ENCODE peak calls at places on chromosome 4, in ten cellular contexts. B is stimulated activated CD8-positive, alpha-beta memory T cell treated with anti-CD3 and anti-CD28 coated beads, Interleukin-15, amount 100 ng/mL, for 24 hours; C is CD8-positive, alpha-beta T cell; I is GM13977; L is NCI-H2081; N is SW480; S is epithelial cell of prostate; R is NCI-H345; F is NCI-H1092; M is GDM1. K is an unnamed sample.

GRCh38 chr4:38315296-38315695 is 348.7 kb upstream of the KLF3 start:
- DNase-seq in M (no peak), I (no peak), C (no peak), S (no peak), B (no peak), N (no peak), R (no peak), F (no peak), L (no peak), K (no peak)

GRCh38 chr4:96698891-96699290 is 859.0 kb downstream of the PDHA2 start:
- DNase-seq in L (no peak), S (no peak), N (no peak), F (no peak), R (no peak), B (no peak), I (no peak), C (no peak), M (no peak), K (no peak)

GRCh38 chr4:153655928-153656327 is 28.2 kb upstream of the TLR2 start:
- DNase-seq in M (no peak), F (no peak), C (no peak), S (no peak), B (no peak), R (no peak), I (no peak), L (no peak), N (no peak), K (no peak)

GRCh38 chr4:75429208-75429607 is 85.0 kb downstream of the RCHY1 start:
- DNase-seq in F (no peak), L (no peak), N (no peak), I (no peak), S (no peak), B (no peak), M (no peak), R (peak; percentile 29), C (no peak), K (no peak)

GRCh38 chr4:186743261-186743660 is 19.6 kb upstream of the FAT1 start:
- DNase-seq in L (no peak), R (no peak), M (no peak), I (no peak), B (no peak), S (no peak), N (no peak), C (no peak), F (no peak), K (no peak)

GRCh38 chr4:18318682-18319410 is 297.3 kb upstream of the LCORL start:
- DNase-seq in S (no peak), L (no peak), N (no peak), C (no peak), B (no peak), I (no peak), F (peak; percentile 17), M (no peak), R (no peak), K (no peak)

GRCh38 chr4:7323872-7324650 is 110.7 kb downstream of the PSAPL1 start:
- DNase-seq in C (no peak), S (no peak), M (no peak), N (peak; percentile 65), R (peak; percentile 92), B (no peak), F (peak; percentile 72), I (no peak), L (peak; percentile 83), K (no peak)

GRCh38 chr4:121662225-121662624 is 34.6 kb downstream of the ANXA5 start:
- DNase-seq in R (no peak), L (no peak), S (no peak), M (no peak), C (no peak), N (no peak), F (no peak), B (no peak), I (no peak), K (no peak)

GRCh38 chr4:169604131-169604900 is 8.1 kb downstream of the NEK1 start:
- DNase-seq in N (no peak), B (no peak), I (no peak), R (no peak), F (no peak), S (no peak), M (no peak), C (no peak), L (no peak), K (peak; percentile 63)

GRCh38 chr4:123674752-123675151 is 278.2 kb downstream of the SPRY1 start:
- DNase-seq in S (no peak), L (no peak), F (no peak), N (no peak), M (no peak), I (no peak), R (no peak), C (no peak), B (no peak), K (no peak)

GRCh38 chr4:122480023-122480422 is 23.5 kb upstream of the IL2 start:
- DNase-seq in L (no peak), B (no peak), N (no peak), C (no peak), R (no peak), S (no peak), I (no peak), M (no peak), F (no peak), K (no peak)

GRCh38 chr4:174340714-174341113 is 57.0 kb downstream of the CEP44 start:
- DNase-seq in N (no peak), S (no peak), R (no peak), C (no peak), F (no peak), I (no peak), B (no peak), L (no peak), M (no peak), K (no peak)

GRCh38 chr4:20194079-20195013 is 57.4 kb upstream of the SLIT2 start:
- DNase-seq in I (no peak), C (no peak), R (no peak), M (no peak), F (no peak), L (no peak), S (no peak), B (no peak), N (no peak), K (no peak)

GRCh38 chr4:153950100-153950979 is 161.5 kb upstream of the SFRP2 start:
- DNase-seq in C (no peak), F (no peak), N (peak; percentile 83), M (no peak), I (no peak), S (no peak), L (no peak), B (no peak), R (no peak), K (no peak)

GRCh38 chr4:147550626-147551250 is 66.5 kb upstream of the TMEM184C start:
- DNase-seq in C (no peak), M (no peak), L (no peak), B (no peak), S (no peak), N (no peak), R (no peak), I (peak; percentile 38), F (no peak), K (peak; percentile 57)

GRCh38 chr4:134089885-134090284 is 111.7 kb downstream of the PABPC4L start:
- DNase-seq in B (no peak), F (no peak), M (no peak), R (no peak), L (no peak), S (no peak), C (no peak), I (no peak), N (no peak), K (peak; percentile 25)

GRCh38 chr4:78032929-78033328 is 24.2 kb upstream of the FRAS1 start:
- DNase-seq in S (no peak), M (no peak), F (no peak), I (no peak), R (no peak), B (no peak), C (no peak), N (no peak), L (no peak), K (no peak)

GRCh38 chr4:9847971-9848764 is 66.7 kb downstream of the DRD5 start:
- DNase-seq in R (no peak), I (no peak), M (no peak), B (no peak), F (no peak), N (peak; percentile 11), S (no peak), C (no peak), L (no peak), K (no peak)

GRCh38 chr4:117331817-117332216 is 246.4 kb upstream of the TRAM1L1 start:
- DNase-seq in M (no peak), I (no peak), S (no peak), F (no peak), C (no peak), B (no peak), R (no peak), L (no peak), N (no peak), K (no peak)

GRCh38 chr4:749771-750666 is 44.4 kb downstream of the PCGF3 start:
- DNase-seq in N (no peak), I (no peak), B (no peak), R (no peak), S (no peak), F (no peak), M (no peak), L (no peak), C (no peak), K (no peak)

GRCh38 chr4:26406346-26406975 is 83.8 kb downstream of the CCKAR start:
- DNase-seq in S (no peak), M (peak; percentile 16), L (no peak), I (no peak), B (no peak), F (no peak), C (no peak), R (no peak), N (no peak), K (no peak)

GRCh38 chr4:123102897-123103489 is 180.6 kb upstream of the NUDT6 start:
- DNase-seq in N (peak; percentile 34), R (no peak), B (no peak), F (no peak), I (peak; percentile 59), M (no peak), S (no peak), L (peak; percentile 28), C (no peak), K (peak; percentile 70)

GRCh38 chr4:110071466-110071865 is 126.9 kb downstream of the ELOVL6 start:
- DNase-seq in F (no peak), R (no peak), B (no peak), S (no peak), N (no peak), L (no peak), C (no peak), M (no peak), I (no peak), K (no peak)

GRCh38 chr4:10962246-10962645 is 277.7 kb upstream of the CLNK start:
- DNase-seq in S (no peak), R (no peak), N (no peak), I (no peak), M (no peak), F (no peak), B (no peak), C (no peak), L (no peak), K (no peak)

GRCh38 chr4:94649381-94650128 is 108.2 kb upstream of the BMPR1B start:
- DNase-seq in I (no peak), F (no peak), L (no peak), B (no peak), N (no peak), S (no peak), C (no peak), M (no peak), R (no peak), K (no peak)

GRCh38 chr4:88758264-88758663 is 60.6 kb upstream of the NAP1L5 start:
- DNase-seq in N (no peak), F (no peak), B (no peak), S (no peak), R (no peak), I (no peak), L (no peak), M (no peak), C (no peak), K (peak; percentile 4)

K was measured in RKO.